ENCODE peak calls at places on chromosome 14, in seven cellular contexts. S, O, M, E, G, F and V are unnamed samples.

GRCh38 chr14:95037273-95037672 is 120.1 kb downstream of the DICER1 start:
- DNase-seq in S (no peak), O (no peak), M (no peak), E (no peak), G (no peak), F (no peak), V (no peak)

GRCh38 chr14:49550284-49551184 is 35.6 kb downstream of the RPS29 start:
- DNase-seq in S (peak; percentile 20), O (peak; percentile 59), M (peak; percentile 38), E (peak; percentile 73), G (peak; percentile 26), F (no peak), V (peak; percentile 8)

GRCh38 chr14:101083564-101084435 is 180.3 kb upstream of the RTL1 start:
- DNase-seq in S (peak; percentile 58), O (peak; percentile 81), M (peak; percentile 29), E (peak; percentile 27), G (no peak), F (no peak), V (peak; percentile 46)

GRCh38 chr14:36666416-36667206 is 5.0 kb downstream of the PAX9 start:
- DNase-seq in S (peak; percentile 75), O (peak; percentile 81), M (no peak), E (peak; percentile 38), G (no peak), F (no peak), V (no peak)

GRCh38 chr14:39219075-39219499 is 14.6 kb upstream of the MIA2 start:
- DNase-seq in S (no peak), O (no peak), M (peak; percentile 54), E (peak; percentile 92), G (no peak), F (peak; percentile 12), V (peak; percentile 32)

GRCh38 chr14:61346793-61347192 is 25.4 kb downstream of the PRKCH start:
- DNase-seq in S (no peak), O (no peak), M (no peak), E (peak; percentile 53), G (no peak), F (no peak), V (no peak)

GRCh38 chr14:96852823-96853422 is 55.7 kb downstream of the VRK1 start:
- DNase-seq in S (peak; percentile 29), O (peak; percentile 63), M (peak; percentile 78), E (peak; percentile 52), G (peak; percentile 16), F (no peak), V (peak; percentile 26)

GRCh38 chr14:75871181-75871880 is 110.5 kb downstream of the TGFB3 start:
- DNase-seq in S (no peak), O (no peak), M (no peak), E (no peak), G (no peak), F (no peak), V (no peak)

GRCh38 chr14:68144051-68144681 is 324.6 kb downstream of the RAD51B start:
- DNase-seq in S (no peak), O (no peak), M (peak; percentile 38), E (no peak), G (no peak), F (no peak), V (no peak)

GRCh38 chr14:92565718-92566115 is 52.1 kb downstream of the RIN3 start:
- DNase-seq in S (no peak), O (no peak), M (no peak), E (peak; percentile 73), G (no peak), F (no peak), V (no peak)

GRCh38 chr14:92564361-92565039 is 50.9 kb downstream of the RIN3 start:
- DNase-seq in S (no peak), O (no peak), M (no peak), E (no peak), G (no peak), F (no peak), V (no peak)

GRCh38 chr14:92567173-92567725 is 53.7 kb downstream of the RIN3 start:
- DNase-seq in S (no peak), O (no peak), M (no peak), E (no peak), G (no peak), F (no peak), V (no peak)

GRCh38 chr14:92563359-92563758 is 49.8 kb downstream of the RIN3 start:
- DNase-seq in S (no peak), O (no peak), M (peak; percentile 69), E (peak; percentile 77), G (no peak), F (no peak), V (no peak)

DNA sequence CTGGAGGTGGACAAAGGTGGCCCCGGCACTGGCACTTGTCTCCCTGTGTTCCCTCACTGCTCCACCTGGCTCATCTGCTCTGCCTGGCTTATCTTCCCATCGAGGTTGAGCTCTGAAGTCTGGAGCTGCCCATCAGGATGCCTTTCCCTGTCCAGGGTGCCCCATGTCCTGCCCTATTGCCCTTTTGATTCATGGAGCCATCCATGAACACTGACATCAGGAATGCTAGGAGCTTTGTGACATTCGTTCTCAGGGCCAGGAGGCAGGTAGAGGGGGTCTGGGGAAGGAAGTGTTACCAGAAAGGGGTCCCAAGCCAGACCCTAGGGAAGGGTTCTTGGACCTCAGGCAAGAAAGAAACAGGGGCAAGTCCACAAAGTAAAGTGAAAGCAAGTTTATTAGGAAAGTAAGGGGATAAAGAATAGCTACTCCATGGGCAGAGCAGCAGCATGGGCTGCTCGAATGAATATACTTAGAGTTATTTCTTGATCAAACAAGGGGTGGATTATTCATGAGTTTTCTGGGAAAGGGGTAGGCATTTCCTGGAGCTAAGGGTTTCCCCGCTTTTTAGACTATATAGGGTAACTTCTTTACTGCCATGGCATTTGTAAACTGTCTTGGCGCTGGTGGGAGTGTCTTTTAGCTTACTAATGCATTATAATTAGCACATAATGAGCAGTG is 51.6 kb downstream of the RIN3 start:
- DNase-seq in S (no peak), O (no peak), M (no peak), E (peak; percentile 60), G (no peak), F (no peak), V (no peak)
- TF ChIP-seq EZH2phosphoT487 in S (no peak), O (no peak), M (no peak), E (no peak), G (no peak), F (no peak), V (no peak)

DNA sequence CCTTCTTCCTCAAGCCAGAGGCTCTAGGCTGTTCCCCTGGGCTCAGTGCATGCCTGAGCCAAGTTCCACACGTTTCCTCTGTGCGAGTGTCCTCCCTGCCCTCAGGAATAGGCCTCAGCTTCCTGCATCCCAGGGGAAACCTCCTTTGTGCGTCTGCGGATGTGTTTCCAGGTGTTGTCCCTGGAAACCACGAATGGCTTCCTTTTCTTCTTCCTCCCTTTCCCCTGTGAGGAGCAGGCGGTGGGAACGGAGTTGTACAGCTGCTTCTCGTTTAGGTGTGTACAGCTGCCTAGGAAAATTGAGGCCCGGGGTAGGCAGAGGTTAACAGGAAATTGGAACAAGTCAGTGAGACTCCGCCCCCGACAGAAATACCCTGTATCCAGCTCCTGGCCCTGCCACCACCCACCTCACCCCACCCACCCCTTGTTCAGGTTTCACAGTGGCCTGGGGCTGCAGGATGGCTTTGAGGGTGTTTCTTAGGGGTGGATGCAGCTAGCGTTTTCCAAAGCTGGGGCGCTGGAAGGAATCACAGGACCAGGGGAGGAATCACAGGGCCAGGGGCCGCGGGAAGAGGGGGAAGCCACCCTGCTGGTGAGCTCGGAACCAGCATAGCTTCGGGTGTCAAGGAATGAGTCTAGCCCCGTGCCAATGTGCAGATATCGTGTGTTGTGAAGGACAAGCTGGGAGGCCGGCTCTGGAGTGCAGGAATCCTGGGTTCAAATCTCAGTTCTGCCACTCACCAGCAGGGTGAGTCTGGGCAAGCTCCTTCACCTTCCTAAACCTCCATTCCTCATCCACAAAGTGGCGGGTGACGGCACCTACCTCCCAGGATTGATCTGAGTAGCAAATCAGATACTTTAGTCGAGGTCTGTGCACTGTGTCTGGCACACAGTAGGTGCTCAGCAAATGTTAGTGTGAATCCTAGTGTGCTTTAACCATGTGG is 53.8 kb upstream of the RIN3 start:
- DNase-seq in S (no peak), O (no peak), M (no peak), E (no peak), G (no peak), F (no peak), V (no peak)
- TF ChIP-seq EZH2phosphoT487 in S (no peak), O (no peak), M (no peak), E (no peak), G (no peak), F (no peak), V (no peak)

GRCh38 chr14:105472496-105472991 is 2.1 kb upstream of the CRIP2 start:
- DNase-seq in S (no peak), O (no peak), M (no peak), E (peak; percentile 4), G (peak; percentile 72), F (no peak), V (no peak)

GRCh38 chr14:105471823-105472495 is 2.7 kb upstream of the CRIP2 start:
- DNase-seq in S (no peak), O (no peak), M (no peak), E (no peak), G (no peak), F (no peak), V (no peak)

GRCh38 chr14:105473677-105474477 is 744 bp upstream of the CRIP2 start:
- DNase-seq in S (peak; percentile 98), O (peak; percentile 96), M (peak; percentile 90), E (peak; percentile 89), G (peak; percentile 85), F (no peak), V (peak; percentile 66)

GRCh38 chr14:105474478-105475268 is at the start of gene CRIP2:
- DNase-seq in S (peak; percentile 81), O (peak; percentile 62), M (peak; percentile 83), E (peak; percentile 50), G (peak; percentile 91), F (no peak), V (no peak)

DNA sequence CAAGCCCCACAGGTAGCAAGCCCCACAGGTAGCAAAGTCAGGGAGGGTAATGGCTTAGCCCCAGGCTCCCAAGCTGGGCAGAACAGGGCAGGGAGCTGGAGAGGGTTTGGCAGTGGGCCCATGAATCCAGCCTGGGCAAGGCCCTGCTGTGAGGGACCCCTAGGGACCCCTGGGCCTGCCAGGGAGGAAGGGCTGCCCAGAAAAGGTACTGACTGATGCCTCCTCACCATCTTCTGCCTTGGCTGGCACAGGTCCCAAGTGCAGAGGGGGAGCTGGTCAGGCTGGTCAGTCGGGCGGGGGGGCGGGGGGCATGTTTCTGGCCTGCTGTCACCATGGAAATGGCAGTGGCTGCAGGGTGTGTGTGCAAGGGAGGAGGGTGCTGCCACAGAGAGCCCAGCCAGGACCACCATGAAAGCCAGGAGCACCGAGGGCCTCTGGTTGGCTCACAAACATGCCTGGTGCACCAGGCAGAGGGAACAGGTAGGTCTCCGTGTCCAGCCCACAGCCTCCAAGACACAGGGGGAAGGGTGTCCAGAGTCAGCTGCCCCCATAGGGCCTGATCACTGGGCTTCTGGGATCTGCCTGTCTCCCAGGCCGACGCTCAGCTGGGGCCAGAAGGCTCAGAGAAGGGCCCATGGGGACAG is 1.5 kb upstream of the CRIP2 start:
- DNase-seq in S (no peak), O (no peak), M (no peak), E (peak; percentile 25), G (peak; percentile 81), F (no peak), V (no peak)
- TF ChIP-seq EZH2phosphoT487 in S (no peak), O (no peak), M (no peak), E (no peak), G (no peak), F (no peak), V (no peak)

GRCh38 chr14:69471916-69472315 is 12.6 kb upstream of the PLEKHD1 start:
- DNase-seq in S (no peak), O (no peak), M (no peak), E (no peak), G (no peak), F (no peak), V (no peak)

GRCh38 chr14:69471436-69471835 is 13.1 kb upstream of the PLEKHD1 start:
- DNase-seq in S (no peak), O (no peak), M (no peak), E (no peak), G (no peak), F (no peak), V (no peak)

GRCh38 chr14:69475194-69475818 is 9.2 kb upstream of the PLEKHD1 start:
- DNase-seq in S (peak; percentile 47), O (peak; percentile 65), M (peak; percentile 37), E (peak; percentile 66), G (peak; percentile 51), F (peak; percentile 36), V (no peak)

GRCh38 chr14:69473271-69473670 is 11.3 kb upstream of the PLEKHD1 start:
- DNase-seq in S (no peak), O (no peak), M (no peak), E (peak; percentile 74), G (no peak), F (no peak), V (no peak)
- TF ChIP-seq EZH2phosphoT487 in S (no peak), O (no peak), M (no peak), E (no peak), G (no peak), F (no peak), V (no peak)